ENCODE peak calls at places on chromosomes 13 and 19, in five cellular contexts. H is gastrocnemius medialis, I is tibial nerve, B is IMR-90, A is uterus. F is an unnamed sample.
A peak's percentile ranks its signal among the peaks of the same experiment; 100 is the strongest.

GRCh38 chr19:17929056-17929455 is 3.8 kb upstream of the CCDC124 start:
- DNase-seq in B (no peak), I (no peak), A (no peak), H (no peak), F (no peak)

GRCh38 chr19:18090545-18091216 is 3.9 kb upstream of the IL12RB1 start:
- DNase-seq in I (no peak), A (no peak), B (peak; percentile 28), H (no peak), F (no peak)

GRCh38 chr19:51470966-51471365 is 7.4 kb upstream of the CEACAM18 start:
- DNase-seq in A (no peak), H (no peak), I (no peak), B (no peak), F (no peak)

GRCh38 chr19:19319725-19320361 is 466 bp downstream of the SUGP1 start:
- DNase-seq in H (no peak), B (no peak), A (no peak), I (no peak), F (no peak)

GRCh38 chr19:52020506-52020905 is 7.7 kb downstream of the ZNF614 start:
- DNase-seq in B (no peak), I (no peak), A (no peak), H (no peak), F (no peak)

GRCh38 chr13:66483712-66484111 is 746.4 kb downstream of the PCDH9 start:
- DNase-seq in B (no peak), A (no peak), H (no peak), I (no peak), F (peak; percentile 17)

GRCh38 chr19:18294467-18294864 is 13.0 kb upstream of the JUND start:
- DNase-seq in B (no peak), I (no peak), H (no peak), A (no peak), F (no peak)

GRCh38 chr13:113947321-113948033 is 26.4 kb downstream of the C13orf46 start:
- DNase-seq in I (peak; percentile 72), A (peak; percentile 78), H (no peak), B (peak; percentile 43), F (peak; percentile 83)

GRCh38 chr13:113585828-113586355 is 1.3 kb downstream of the TFDP1 start:
- DNase-seq in A (no peak), B (no peak), I (no peak), H (no peak), F (peak; percentile 13)

GRCh38 chr19:19498255-19498991 is 16.9 kb downstream of the TSSK6 start:
- DNase-seq in B (no peak), H (no peak), A (no peak), I (no peak), F (no peak)

GRCh38 chr13:110187501-110188161 is 119.3 kb downstream of the COL4A1 start:
- DNase-seq in I (no peak), H (no peak), B (peak; percentile 78), A (no peak), F (peak; percentile 58)

GRCh38 chr13:39369161-39369890 is 233.7 kb downstream of the LHFPL6 start:
- DNase-seq in H (no peak), A (no peak), I (no peak), B (no peak), F (no peak)

GRCh38 chr19:33547676-33548075 is 26.1 kb upstream of the PEPD start:
- DNase-seq in B (no peak), A (no peak), H (no peak), I (no peak), F (no peak)

GRCh38 chr19:45451181-45451849 is 16.5 kb upstream of the FOSB start:
- DNase-seq in I (no peak), A (peak; percentile 59), B (peak; percentile 88), H (no peak), F (peak; percentile 51)

GRCh38 chr13:77919351-77920294 is 992 bp upstream of the EDNRB start:
- DNase-seq in H (peak; percentile 10), B (peak; percentile 15), I (peak; percentile 19), A (peak; percentile 40), F (peak; percentile 43)

GRCh38 chr13:39930544-39931444 is 275.3 kb downstream of the COG6 start:
- DNase-seq in I (no peak), A (no peak), B (no peak), H (no peak), F (no peak)

GRCh38 chr13:47215741-47216140 is 318.9 kb upstream of the HTR2A start:
- DNase-seq in B (peak; percentile 87), I (no peak), H (no peak), A (no peak), F (no peak)

DNA sequence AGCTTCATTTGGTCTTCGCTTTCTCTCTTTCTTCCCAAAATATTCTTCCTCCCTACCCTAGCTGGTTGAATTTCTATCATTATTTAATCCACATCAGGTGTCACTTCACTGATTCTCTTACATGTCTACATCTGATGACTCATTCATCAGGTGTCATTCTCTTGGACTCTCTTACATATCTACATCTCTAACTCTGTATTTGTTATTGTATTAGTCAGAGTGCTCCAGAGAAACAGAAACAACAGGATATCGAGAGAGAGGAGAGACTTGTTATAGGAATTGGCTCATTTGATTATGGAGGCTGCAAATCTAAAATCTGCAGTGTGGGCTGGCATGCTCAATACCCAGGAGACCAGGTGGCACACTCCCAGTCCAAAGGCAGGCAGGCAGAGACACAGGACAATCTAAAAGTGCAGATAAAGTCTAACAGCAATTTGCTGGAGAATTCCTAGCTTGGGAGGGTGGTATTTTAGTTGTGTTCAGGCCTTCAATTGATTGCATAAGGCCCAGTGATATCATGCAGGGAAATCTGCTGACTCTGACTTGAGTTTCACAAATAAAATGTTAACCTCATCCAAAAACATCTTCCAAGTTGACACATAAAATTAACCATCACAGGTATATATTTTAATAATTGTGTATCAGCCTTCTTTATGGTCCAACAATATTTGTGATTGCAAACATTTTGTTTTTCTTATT is 541.4 kb upstream of the SLITRK5 start:
- DNase-seq in H (no peak), I (no peak), B (peak; percentile 47), A (no peak), F (no peak)
- TF ChIP-seq POLR2A in H (no peak), I (no peak), B (no peak), A (no peak), F (no peak)

DNA sequence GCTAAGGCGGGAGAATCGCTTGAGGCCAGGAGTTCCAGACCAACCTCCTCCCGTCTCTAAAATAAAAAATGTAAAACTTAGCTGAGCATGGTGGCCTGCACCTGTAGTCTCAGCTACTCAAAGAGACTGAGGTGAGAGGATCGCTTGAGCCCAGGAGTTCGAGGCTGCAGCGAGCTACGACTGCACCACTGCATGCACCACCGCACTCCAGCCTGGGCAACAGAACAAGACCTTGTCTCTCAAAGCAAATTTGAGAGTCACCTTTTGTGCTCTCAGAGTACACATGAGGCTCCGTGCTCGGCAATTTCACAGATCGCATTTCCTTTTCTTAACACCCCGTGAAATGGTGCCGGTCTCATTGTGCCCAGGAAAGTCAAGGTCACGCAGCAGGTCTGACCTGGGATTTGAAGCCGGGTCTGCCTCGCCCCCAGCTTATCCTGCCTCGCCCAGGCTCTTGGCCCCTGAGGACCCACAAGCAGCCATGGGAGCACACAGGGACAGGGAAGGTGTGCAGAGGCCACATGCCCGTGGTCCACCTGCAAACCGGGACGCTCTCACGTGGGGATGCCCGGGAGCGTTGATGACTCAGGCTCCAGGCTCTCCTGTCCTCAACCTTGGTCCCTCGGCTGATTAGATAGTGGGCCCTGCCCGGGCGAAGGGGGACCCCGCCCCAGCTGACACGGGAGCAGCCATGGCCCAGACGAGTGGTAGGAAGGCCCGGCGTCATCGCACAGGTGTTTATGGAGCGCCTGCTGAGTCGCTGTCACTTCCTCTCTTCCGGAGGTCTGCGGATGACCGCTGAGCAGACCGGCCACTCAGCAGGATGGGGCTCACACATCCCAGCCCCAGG is 1.1 kb upstream of the SMIM24 start:
- DNase-seq in H (no peak), A (no peak), I (no peak), B (no peak), F (no peak)
- H3K4me3 ChIP-seq in H (no peak overlapping the region), A (no peak overlapping the region), I (no peak overlapping the region), B (no peak overlapping the region), F (no peak overlapping the region)

GRCh38 chr19:3573162-3573857 is 566 bp downstream of the HMG20B start:
- DNase-seq in H (no peak), B (no peak), A (peak; percentile 36), I (no peak), F (no peak)
- TF ChIP-seq POLR2A in H (no peak), B (no peak), A (no peak), I (no peak), F (no peak)

DNA sequence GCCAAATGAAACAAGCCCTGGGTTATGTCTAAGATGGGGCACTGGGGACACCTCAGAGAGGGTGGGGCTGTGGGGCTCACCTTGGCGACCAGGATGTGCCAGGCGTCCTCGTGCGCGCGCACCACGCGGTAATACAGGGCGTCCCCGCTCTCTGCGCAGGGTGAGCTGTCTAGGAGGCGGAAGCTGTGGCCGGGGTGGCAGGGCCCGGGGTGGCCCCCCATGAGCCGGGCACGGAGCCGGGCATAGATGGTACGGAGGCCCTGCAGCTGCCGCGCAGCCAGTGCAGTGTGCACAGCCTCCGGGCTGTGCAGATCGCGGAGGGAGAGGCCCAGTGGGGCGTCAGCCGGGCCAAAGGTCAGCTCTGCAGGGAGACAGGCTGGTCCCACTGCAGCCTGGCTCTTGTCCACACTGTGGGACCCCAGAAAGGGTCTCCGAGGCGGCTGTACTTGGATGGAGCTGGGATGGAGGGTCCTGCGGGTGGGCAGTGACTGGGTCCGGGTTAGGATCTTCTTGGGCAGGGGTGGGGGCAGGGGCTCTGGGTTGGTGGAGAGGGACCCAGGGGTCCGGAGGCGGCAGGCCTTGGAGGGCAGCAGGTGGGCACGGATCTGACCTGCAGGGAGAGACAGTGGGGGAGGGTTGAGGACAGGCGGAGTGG is 3.3 kb downstream of the PEAK3 start:
- DNase-seq in B (no peak), A (no peak), I (no peak), H (no peak), F (no peak)
- H3K4me3 ChIP-seq in B (no peak overlapping the region), A (no peak overlapping the region), I (no peak overlapping the region), H (no peak overlapping the region), F (no peak overlapping the region)

GRCh38 chr19:46600393-46601317 is 475 bp upstream of the CALM3 start:
- DNase-seq in H (peak; percentile 94), I (peak; percentile 99), B (peak; percentile 97), A (peak; percentile 98), F (peak; percentile 98)
- TF ChIP-seq POLR2A in H (peak; percentile 7), I (no peak), B (peak; percentile 52), A (peak; percentile 59), F (no peak)

DNA sequence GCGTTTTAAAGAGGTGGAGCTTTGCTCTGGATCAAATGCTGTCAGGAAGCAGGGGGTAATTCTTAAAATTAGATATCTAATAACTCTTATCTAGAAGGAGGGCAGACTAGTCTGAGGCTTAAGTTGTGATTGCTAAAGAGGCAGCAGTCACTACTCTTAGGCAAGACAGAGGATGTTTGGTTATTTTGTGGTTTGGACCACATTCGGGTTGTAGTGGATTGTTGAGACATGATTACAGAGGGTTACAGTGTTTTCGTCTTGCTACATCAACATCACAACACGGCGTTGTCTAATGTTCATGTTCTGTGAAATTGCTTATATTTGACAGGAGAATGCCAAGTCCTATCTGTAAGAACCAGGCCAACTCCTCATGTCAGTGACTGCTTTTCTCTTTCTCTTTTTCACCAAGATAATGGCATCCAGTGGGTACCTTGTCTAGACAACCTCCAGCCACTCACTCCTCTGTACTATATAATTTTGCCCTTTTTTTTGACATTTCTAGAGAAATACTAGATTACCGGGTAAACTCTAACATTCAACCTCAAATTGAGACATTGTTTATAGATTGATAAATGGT is 16.8 kb upstream of the TM9SF2 start:
- DNase-seq in I (no peak), H (no peak), B (peak; percentile 77), A (no peak), F (no peak)
- H3K4me3 ChIP-seq in I (no peak overlapping the region), H (no peak overlapping the region), B (no peak overlapping the region), A (no peak overlapping the region), F (no peak overlapping the region)